ENCODE peak calls at places on chromosome 1, in eight cellular contexts. One of them, this sample, is unnamed.

GRCh38 chr1:10598088-10598712 is 123.5 kb downstream of the PEX14 start:
- DNase-seq in NB4: peak
- DNase-seq in body of pancreas: no peak
- DNase-seq in endothelial cell of umbilical vein: no peak
- DNase-seq in Peyer's patch: no peak
- DNase-seq in transverse colon: no peak
- DNase-seq in H54: no peak
- DNase-seq in A549: peak
- DNase-seq in this sample: no peak

GRCh38 chr1:175073054-175073453 is 5.4 kb downstream of the TNN start:
- DNase-seq in NB4: peak
- DNase-seq in transverse colon: no peak
- DNase-seq in H54: no peak
- DNase-seq in body of pancreas: peak
- DNase-seq in endothelial cell of umbilical vein: no peak
- DNase-seq in Peyer's patch: no peak
- DNase-seq in A549: no peak
- DNase-seq in this sample: no peak

GRCh38 chr1:32470431-32470830 is 5.6 kb downstream of the ZBTB8B start:
- DNase-seq in H54: no peak
- DNase-seq in endothelial cell of umbilical vein: no peak
- DNase-seq in A549: no peak
- DNase-seq in transverse colon: no peak
- DNase-seq in Peyer's patch: no peak
- DNase-seq in NB4: no peak
- DNase-seq in body of pancreas: no peak
- DNase-seq in this sample: no peak

GRCh38 chr1:201501144-201501543 is 5.8 kb downstream of the CSRP1 start:
- DNase-seq in body of pancreas: no peak
- DNase-seq in transverse colon: no peak
- DNase-seq in NB4: no peak
- DNase-seq in endothelial cell of umbilical vein: peak
- DNase-seq in Peyer's patch: no peak
- DNase-seq in H54: no peak
- DNase-seq in A549: no peak
- DNase-seq in this sample: no peak

GRCh38 chr1:198935371-198935921 is 296.6 kb downstream of the PTPRC start:
- DNase-seq in transverse colon: peak
- DNase-seq in body of pancreas: peak
- DNase-seq in A549: peak
- DNase-seq in endothelial cell of umbilical vein: peak
- DNase-seq in NB4: peak
- DNase-seq in Peyer's patch: peak
- DNase-seq in H54: peak
- DNase-seq in this sample: peak

GRCh38 chr1:177983824-177984528 is 14.1 kb upstream of the SEC16B start:
- DNase-seq in A549: peak
- DNase-seq in endothelial cell of umbilical vein: no peak
- DNase-seq in Peyer's patch: no peak
- DNase-seq in body of pancreas: peak
- DNase-seq in NB4: no peak
- DNase-seq in transverse colon: peak
- DNase-seq in H54: peak
- DNase-seq in this sample: no peak

GRCh38 chr1:160726114-160726497 is 12.9 kb upstream of the SLAMF7 start:
- DNase-seq in NB4: peak
- DNase-seq in A549: peak
- DNase-seq in transverse colon: no peak
- DNase-seq in H54: no peak
- DNase-seq in body of pancreas: no peak
- DNase-seq in Peyer's patch: no peak
- DNase-seq in endothelial cell of umbilical vein: no peak
- DNase-seq in this sample: no peak

GRCh38 chr1:22317231-22317919 is 134.3 kb upstream of the ZBTB40 start:
- DNase-seq in A549: peak
- DNase-seq in endothelial cell of umbilical vein: peak
- DNase-seq in H54: peak
- DNase-seq in NB4: peak
- DNase-seq in body of pancreas: no peak
- DNase-seq in transverse colon: no peak
- DNase-seq in Peyer's patch: no peak
- DNase-seq in this sample: no peak

GRCh38 chr1:182147136-182147815 is 85.8 kb upstream of the ZNF648 start:
- DNase-seq in endothelial cell of umbilical vein: no peak
- DNase-seq in A549: no peak
- DNase-seq in Peyer's patch: no peak
- DNase-seq in H54: no peak
- DNase-seq in transverse colon: peak
- DNase-seq in NB4: peak
- DNase-seq in body of pancreas: peak
- DNase-seq in this sample: no peak

GRCh38 chr1:45508295-45509151 is 8.4 kb downstream of the MMACHC start:
- DNase-seq in H54: no peak
- DNase-seq in body of pancreas: no peak
- DNase-seq in NB4: peak
- DNase-seq in A549: peak
- DNase-seq in endothelial cell of umbilical vein: no peak
- DNase-seq in Peyer's patch: no peak
- DNase-seq in transverse colon: no peak
- DNase-seq in this sample: no peak

DNA sequence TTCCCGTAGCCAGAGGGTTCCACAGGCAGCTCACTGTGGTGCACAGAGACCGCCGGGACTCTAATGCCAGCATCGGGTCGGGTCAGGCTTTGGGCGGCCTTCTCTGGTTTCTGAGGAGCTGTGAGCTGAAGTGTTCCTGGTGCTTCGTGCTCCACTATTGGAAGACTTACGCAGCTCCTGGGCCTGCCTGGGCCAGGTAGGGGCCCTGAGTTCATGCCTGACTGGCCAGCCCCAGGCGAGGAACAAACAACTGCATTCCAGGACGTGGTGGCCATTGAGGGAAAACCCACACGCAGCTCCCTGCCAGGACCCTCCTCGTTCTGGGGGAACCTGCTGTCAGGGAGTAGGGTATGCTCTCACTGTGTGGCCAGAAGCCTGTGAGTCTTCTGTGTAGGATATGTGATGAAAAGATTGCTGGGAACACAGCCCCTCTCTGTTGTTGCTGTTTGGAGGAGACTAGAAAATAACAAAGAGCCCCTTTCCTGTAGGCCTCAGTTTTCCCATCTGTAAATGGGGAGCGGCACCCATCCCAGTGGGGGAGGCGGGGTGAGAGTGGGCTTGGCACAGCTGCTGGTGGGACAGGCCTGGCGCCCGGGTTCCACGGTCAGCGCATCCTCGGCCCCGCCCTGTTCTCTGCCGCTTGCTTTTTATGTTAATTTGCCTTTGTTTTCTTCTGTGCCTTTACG is 8.4 kb downstream of the RER1 start:
- DNase-seq in NB4: no peak
- DNase-seq in body of pancreas: no peak
- DNase-seq in A549: no peak
- DNase-seq in H54: no peak
- DNase-seq in endothelial cell of umbilical vein: no peak
- DNase-seq in Peyer's patch: no peak
- DNase-seq in transverse colon: no peak
- DNase-seq in this sample: no peak
- TF ChIP-seq POLR2A in NB4: no peak
- TF ChIP-seq POLR2A in body of pancreas: no peak
- TF ChIP-seq POLR2A in A549: no peak
- TF ChIP-seq POLR2A in H54: no peak
- TF ChIP-seq POLR2A in endothelial cell of umbilical vein: no peak
- TF ChIP-seq POLR2A in Peyer's patch: no peak
- TF ChIP-seq POLR2A in transverse colon: no peak
- TF ChIP-seq POLR2A in this sample: no peak

GRCh38 chr1:154970631-154971340 is at the start of gene SHC1:
- DNase-seq in NB4: peak
- DNase-seq in A549: peak
- DNase-seq in Peyer's patch: peak
- DNase-seq in endothelial cell of umbilical vein: peak
- DNase-seq in H54: peak
- DNase-seq in transverse colon: peak
- DNase-seq in body of pancreas: peak
- DNase-seq in this sample: peak
- TF ChIP-seq POLR2A in NB4: peak
- TF ChIP-seq POLR2A in A549: peak
- TF ChIP-seq POLR2A in Peyer's patch: no peak
- TF ChIP-seq POLR2A in endothelial cell of umbilical vein: peak
- TF ChIP-seq POLR2A in H54: peak
- TF ChIP-seq POLR2A in transverse colon: peak
- TF ChIP-seq POLR2A in body of pancreas: peak
- TF ChIP-seq POLR2A in this sample: peak

GRCh38 chr1:119711804-119712341 is at the start of gene PHGDH:
- DNase-seq in Peyer's patch: peak
- DNase-seq in A549: peak
- DNase-seq in body of pancreas: peak
- DNase-seq in endothelial cell of umbilical vein: peak
- DNase-seq in transverse colon: peak
- DNase-seq in H54: peak
- DNase-seq in NB4: peak
- DNase-seq in this sample: peak
- TF ChIP-seq POLR2A in Peyer's patch: no peak
- TF ChIP-seq POLR2A in A549: no peak
- TF ChIP-seq POLR2A in body of pancreas: peak
- TF ChIP-seq POLR2A in endothelial cell of umbilical vein: peak
- TF ChIP-seq POLR2A in transverse colon: no peak
- TF ChIP-seq POLR2A in H54: peak
- TF ChIP-seq POLR2A in NB4: peak
- TF ChIP-seq POLR2A in this sample: peak

DNA sequence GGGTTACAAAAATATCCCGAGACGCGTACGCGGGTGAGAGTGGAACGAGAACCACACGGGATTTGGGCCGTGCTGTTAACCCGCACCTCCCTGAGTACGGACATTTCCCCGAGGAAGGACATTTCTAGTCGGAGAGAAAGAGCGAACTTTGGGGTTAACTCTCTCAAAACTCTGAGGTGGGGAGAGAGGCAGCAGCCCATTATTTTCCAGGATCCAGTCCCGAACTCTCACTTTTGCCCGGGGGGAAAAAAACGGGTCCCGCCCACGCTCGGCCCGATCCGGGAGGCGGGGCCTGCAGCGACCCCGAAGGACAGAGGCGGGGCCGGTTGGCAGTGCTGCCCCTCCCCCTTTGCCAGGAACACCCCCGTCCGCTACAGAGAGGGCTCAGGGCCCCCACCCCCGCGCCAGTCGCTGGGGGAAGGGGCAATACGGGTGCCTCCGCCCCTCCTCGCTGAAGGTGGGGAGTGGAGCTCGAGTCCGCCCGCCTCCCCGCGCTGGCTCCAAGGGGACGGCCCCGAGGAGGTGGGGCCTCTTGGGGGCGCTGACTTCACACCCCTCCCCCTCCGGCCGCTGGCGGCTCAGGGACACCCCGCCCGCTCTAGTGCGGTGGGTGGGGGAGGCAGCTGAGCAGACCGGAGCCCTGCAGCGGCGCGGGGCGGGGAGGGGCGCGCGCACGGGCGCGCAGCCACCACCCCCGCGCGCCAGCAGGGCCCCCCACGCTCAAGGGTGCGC is 722 bp downstream of the NUCKS1 start:
- DNase-seq in endothelial cell of umbilical vein: peak
- DNase-seq in transverse colon: peak
- DNase-seq in Peyer's patch: peak
- DNase-seq in body of pancreas: peak
- DNase-seq in NB4: peak
- DNase-seq in A549: peak
- DNase-seq in H54: peak
- DNase-seq in this sample: peak
- TF ChIP-seq POLR2A in endothelial cell of umbilical vein: peak
- TF ChIP-seq POLR2A in transverse colon: peak
- TF ChIP-seq POLR2A in Peyer's patch: peak
- TF ChIP-seq POLR2A in body of pancreas: peak
- TF ChIP-seq POLR2A in NB4: no peak
- TF ChIP-seq POLR2A in A549: peak
- TF ChIP-seq POLR2A in H54: peak
- TF ChIP-seq POLR2A in this sample: peak

DNA sequence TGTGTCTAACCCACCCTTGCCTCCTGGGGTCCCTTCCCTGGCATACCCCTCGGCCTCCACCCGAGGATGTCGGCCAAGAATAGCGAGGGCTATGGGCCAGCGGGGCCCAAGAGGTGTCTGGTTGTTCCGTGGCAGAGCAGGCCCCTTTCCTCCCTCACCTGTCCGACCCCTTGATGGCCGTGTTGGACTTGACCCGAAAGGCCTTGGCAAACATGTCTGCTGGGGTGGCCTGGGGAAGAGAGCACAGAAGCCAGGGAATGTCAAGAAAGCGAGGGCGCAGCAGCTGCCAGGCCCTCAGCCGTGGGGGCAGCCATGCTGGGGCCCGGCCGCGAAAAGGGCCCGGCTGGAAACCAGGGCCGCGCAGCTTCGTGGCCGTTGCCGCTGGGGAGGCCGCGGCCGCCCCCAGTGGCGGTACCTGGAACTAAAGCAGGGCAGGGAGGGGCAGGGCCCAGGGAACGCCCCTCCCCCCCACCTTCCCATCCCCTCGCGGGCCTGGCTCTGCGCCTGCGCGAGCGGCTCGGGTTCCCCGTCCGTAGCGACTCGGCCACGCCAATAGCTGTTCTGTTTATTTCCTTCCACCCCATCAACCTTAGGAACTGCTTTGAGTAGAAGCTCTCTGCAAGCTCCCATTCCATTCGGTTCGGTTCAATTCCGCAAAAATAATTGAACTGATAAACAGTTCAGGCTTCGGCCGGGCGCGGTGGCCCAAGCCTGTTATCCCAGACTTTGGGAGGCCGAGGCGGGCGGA is at the start of gene EIF2D:
- DNase-seq in A549: peak
- DNase-seq in body of pancreas: peak
- DNase-seq in endothelial cell of umbilical vein: peak
- DNase-seq in Peyer's patch: peak
- DNase-seq in transverse colon: peak
- DNase-seq in H54: peak
- DNase-seq in NB4: peak
- DNase-seq in this sample: peak
- TF ChIP-seq POLR2A in A549: peak
- TF ChIP-seq POLR2A in body of pancreas: peak
- TF ChIP-seq POLR2A in endothelial cell of umbilical vein: peak
- TF ChIP-seq POLR2A in Peyer's patch: peak
- TF ChIP-seq POLR2A in transverse colon: peak
- TF ChIP-seq POLR2A in H54: peak
- TF ChIP-seq POLR2A in NB4: peak
- TF ChIP-seq POLR2A in this sample: peak

DNA sequence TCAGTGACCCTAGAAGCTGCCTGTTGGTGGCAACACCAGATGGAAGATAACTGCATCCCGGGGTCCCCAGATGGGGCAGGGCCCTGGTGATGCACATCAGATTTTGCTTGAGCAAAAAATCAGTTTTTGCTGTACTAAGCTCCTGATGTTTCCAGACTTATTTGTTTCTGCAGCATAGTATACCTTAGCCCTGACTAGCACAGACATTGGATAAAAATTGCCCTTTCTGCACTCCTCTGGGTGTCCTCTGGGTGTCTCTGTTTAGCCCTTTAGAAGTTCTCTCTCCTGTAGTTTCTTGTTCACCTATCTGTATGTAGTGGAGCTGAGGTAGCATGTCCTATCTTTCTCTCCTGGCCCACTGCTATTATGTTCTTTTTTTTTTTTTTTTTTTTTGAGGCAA is 30.3 kb upstream of the PLA2G2C start:
- DNase-seq in H54: peak
- DNase-seq in endothelial cell of umbilical vein: peak
- DNase-seq in transverse colon: peak
- DNase-seq in A549: peak
- DNase-seq in body of pancreas: no peak
- DNase-seq in Peyer's patch: no peak
- DNase-seq in NB4: peak
- DNase-seq in this sample: no peak
- TF ChIP-seq POLR2A in H54: no peak
- TF ChIP-seq POLR2A in endothelial cell of umbilical vein: no peak
- TF ChIP-seq POLR2A in transverse colon: no peak
- TF ChIP-seq POLR2A in A549: no peak
- TF ChIP-seq POLR2A in body of pancreas: no peak
- TF ChIP-seq POLR2A in Peyer's patch: no peak
- TF ChIP-seq POLR2A in NB4: no peak
- TF ChIP-seq POLR2A in this sample: no peak